ENCODE peak calls at places on chromosome 15, in four cellular contexts. E is upper lobe of right lung, J is GM23338, A is aorta. F is an unnamed sample.

GRCh38 chr15:36502509-36502908 is 76.9 kb upstream of the CDIN1 start:
- DNase-seq in E (no peak), J (no peak), A (no peak), F (no peak)

GRCh38 chr15:67114846-67115521 is 49.6 kb downstream of the SMAD3 start:
- DNase-seq in E (no peak), J (no peak), A (no peak), F (no peak)

GRCh38 chr15:38758001-38758400 is 193.4 kb upstream of the RASGRP1 start:
- DNase-seq in E (no peak), J (no peak), A (no peak), F (no peak)

GRCh38 chr15:98778960-98779359 is 130.6 kb downstream of the IGF1R start:
- DNase-seq in E (no peak), J (no peak), A (no peak), F (no peak)

GRCh38 chr15:55282284-55282833 is 7.3 kb downstream of the RAB27A start:
- DNase-seq in E (no peak), J (no peak), A (no peak), F (no peak)

GRCh38 chr15:60480888-60481287 is 1.9 kb upstream of the ICE2 start:
- DNase-seq in E (no peak), J (no peak), A (no peak), F (no peak)

GRCh38 chr15:77160562-77161481 is 89.9 kb upstream of the TSPAN3 start:
- DNase-seq in E (no peak), J (peak; percentile 16), A (no peak), F (peak; percentile 65)

GRCh38 chr15:70797464-70797863 is 34.1 kb upstream of the UACA start:
- DNase-seq in E (no peak), J (no peak), A (no peak), F (no peak)

GRCh38 chr15:36294359-36294758 is 285.1 kb upstream of the CDIN1 start:
- DNase-seq in E (no peak), J (peak; percentile 13), A (no peak), F (no peak)

GRCh38 chr15:21269121-21269520 is 171.2 kb downstream of the POTEB3 start:
- DNase-seq in E (peak; percentile 61), J (no peak), A (peak; percentile 41), F (no peak)

GRCh38 chr15:31259562-31260252 is 66.9 kb upstream of the KLF13 start:
- DNase-seq in E (no peak), J (no peak), A (no peak), F (no peak)

GRCh38 chr15:63107895-63108546 is 13.6 kb upstream of the LACTB start:
- DNase-seq in E (no peak), J (no peak), A (peak; percentile 73), F (no peak)

GRCh38 chr15:25803541-25803940 is 59.6 kb downstream of the ATP10A start:
- DNase-seq in E (peak; percentile 40), J (no peak), A (no peak), F (no peak)

GRCh38 chr15:70236306-70237103 is 138.8 kb upstream of the TLE3 start:
- DNase-seq in E (no peak), J (no peak), A (no peak), F (no peak)

GRCh38 chr15:28918141-28918983 is 32.6 kb downstream of the APBA2 start:
- DNase-seq in E (peak; percentile 56), J (peak; percentile 95), A (peak; percentile 27), F (no peak)

GRCh38 chr15:43901485-43901884 is 74.7 kb downstream of the WDR76 start:
- DNase-seq in E (no peak), J (no peak), A (no peak), F (no peak)

GRCh38 chr15:60062826-60063225 is 58.7 kb downstream of the FOXB1 start:
- DNase-seq in E (no peak), J (no peak), A (no peak), F (no peak)

GRCh38 chr15:70257573-70258220 is 160.0 kb upstream of the TLE3 start:
- DNase-seq in E (no peak), J (no peak), A (peak; percentile 84), F (no peak)

GRCh38 chr15:64247535-64247905 is 84.7 kb upstream of the PPIB start:
- DNase-seq in E (no peak), J (no peak), A (no peak), F (no peak)

GRCh38 chr15:61916104-61916503 is 144.1 kb downstream of the VPS13C start:
- DNase-seq in E (no peak), J (no peak), A (no peak), F (no peak)

GRCh38 chr15:75045332-75046015 is 22.1 kb downstream of the PPCDC start:
- DNase-seq in E (no peak), J (no peak), A (no peak), F (no peak)

GRCh38 chr15:69160976-69161877 is 792 bp downstream of the GLCE start:
- DNase-seq in E (peak; percentile 71), J (peak; percentile 62), A (peak; percentile 55), F (peak; percentile 63)

GRCh38 chr15:68770206-68770605 is 50.5 kb downstream of the ANP32A start:
- DNase-seq in E (no peak), J (no peak), A (no peak), F (no peak)

GRCh38 chr15:98674336-98674735 is 26.0 kb downstream of the IGF1R start:
- DNase-seq in E (no peak), J (no peak), A (no peak), F (no peak)

GRCh38 chr15:92159906-92160841 is 233.5 kb upstream of the ST8SIA2 start:
- DNase-seq in E (no peak), J (peak; percentile 85), A (no peak), F (no peak)

GRCh38 chr15:39886418-39886817 is 33.6 kb downstream of the GPR176 start:
- DNase-seq in E (no peak), J (no peak), A (no peak), F (peak; percentile 34)

GRCh38 chr15:82874267-82874666 is 64.8 kb downstream of the WHAMM start:
- DNase-seq in E (no peak), J (no peak), A (no peak), F (no peak)
- H3K4me3 ChIP-seq in E (no peak overlapping the region), J (no peak overlapping the region), A (no peak overlapping the region), F (no peak overlapping the region)

GRCh38 chr15:27119695-27120266 is 148.8 kb downstream of the GABRG3 start:
- DNase-seq in E (no peak), J (no peak), A (no peak), F (no peak)

GRCh38 chr15:27114440-27114839 is 143.5 kb downstream of the GABRG3 start:
- DNase-seq in E (no peak), J (no peak), A (no peak), F (no peak)
- H3K27me3 ChIP-seq in E (no peaks in the 10 kb centered on the region), J (no peaks in the 10 kb centered on the region), A (no peaks in the 10 kb centered on the region), F (no peaks in the 10 kb centered on the region)

DNA sequence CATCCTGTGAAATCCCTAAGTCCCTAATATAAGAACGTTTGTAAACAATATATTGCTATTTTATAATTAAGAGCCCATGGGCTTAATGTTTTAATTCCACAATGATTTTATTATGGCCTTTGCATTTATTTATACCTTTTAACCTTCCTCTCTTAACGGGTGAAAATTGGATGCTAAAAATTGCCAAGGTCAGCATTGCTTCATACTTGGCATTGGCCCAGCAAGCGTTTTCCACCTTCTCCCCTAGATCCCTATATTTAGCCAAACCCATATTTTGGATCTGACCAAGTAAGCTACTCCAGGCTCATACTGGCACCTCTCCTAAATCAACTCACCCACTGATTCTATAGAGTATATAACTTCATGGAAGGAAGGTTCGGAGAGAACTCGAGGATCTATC is 188.0 kb upstream of the NR2F2 start:
- DNase-seq in E (no peak), J (no peak), A (no peak), F (no peak)
- H3K4me1 ChIP-seq in E (no peaks in the 10 kb centered on the region), J (no peaks in the 10 kb centered on the region), A (no peaks in the 10 kb centered on the region), F (no peaks in the 10 kb centered on the region)

DNA sequence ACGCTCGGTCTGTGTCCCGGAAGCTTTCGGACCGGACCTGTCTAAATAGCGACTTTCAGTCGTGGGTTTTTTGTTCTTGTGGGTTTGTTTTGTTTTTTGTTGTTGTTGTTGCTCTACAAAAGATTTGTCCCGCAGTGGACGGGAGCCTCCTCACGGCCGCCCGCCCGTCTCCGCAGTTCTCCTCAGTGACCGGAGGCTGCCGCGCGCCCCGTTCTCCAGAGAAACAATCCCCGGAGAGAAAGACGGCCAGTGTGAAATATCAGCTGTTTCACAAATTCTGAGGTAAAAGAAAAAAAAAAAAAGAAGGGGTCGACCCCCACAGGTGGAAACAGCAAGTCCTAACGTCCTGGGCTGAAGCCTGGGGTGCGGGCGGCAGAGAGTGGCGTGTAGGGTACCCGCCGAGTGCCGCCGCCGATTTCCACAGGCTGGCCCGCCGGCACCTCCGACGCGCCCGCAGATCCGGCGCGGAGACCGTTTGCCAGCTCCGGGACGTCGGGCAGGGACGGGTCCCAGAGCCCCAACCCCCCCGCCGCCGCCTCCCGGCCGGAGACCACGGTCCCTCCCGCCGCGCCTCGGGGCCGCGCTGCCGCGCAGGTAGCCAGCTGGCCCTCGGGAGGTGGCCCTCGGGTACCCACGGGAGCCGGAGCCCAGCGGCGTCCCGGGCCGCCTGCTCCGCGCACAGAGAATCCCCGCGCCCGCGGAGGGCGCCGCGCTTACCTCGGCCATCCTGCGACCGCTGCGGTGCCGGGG is 476 bp downstream of the BNC1 start:
- DNase-seq in E (no peak), J (peak; percentile 42), A (no peak), F (no peak)
- H3K4me3 ChIP-seq in E (peak overlapping the region; percentile 44), J (peak overlapping the region; percentile 75), A (peak overlapping the region; percentile 17), F (peak overlapping the region; percentile 24)

DNA sequence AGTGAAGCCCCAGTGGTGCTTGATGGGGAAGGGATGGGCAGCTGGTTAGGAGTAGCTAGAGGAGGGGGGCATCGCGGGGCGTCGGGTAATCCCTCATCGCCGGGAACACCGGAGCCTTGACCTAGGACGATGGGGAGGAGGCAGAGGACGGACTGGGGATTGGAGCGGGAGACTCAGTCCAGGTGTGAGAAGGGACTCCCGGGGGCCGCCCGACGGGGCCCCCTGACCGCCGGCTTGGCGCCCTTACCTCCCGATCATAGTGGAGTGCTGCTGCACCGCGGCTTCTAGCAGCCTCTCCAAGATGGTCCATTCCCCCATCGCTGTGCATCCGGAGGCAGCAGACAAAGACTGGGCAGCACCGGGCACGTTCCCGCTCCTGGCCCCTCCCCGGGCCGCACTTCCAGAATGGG is 622 bp downstream of the GJD2 start:
- DNase-seq in E (no peak), J (peak; percentile 39), A (no peak), F (no peak)
- H3K27me3 ChIP-seq in E (peaks cover 51% of the 10 kb centered on the region), J (peaks cover 58% of the 10 kb centered on the region), A (peaks cover 3% of the 10 kb centered on the region), F (peaks cover 54% of the 10 kb centered on the region)